ENCODE peak calls at places on chromosomes 6 and 20, in four cellular contexts. F is testis, B is OCI-LY7, I is left ventricle myocardium inferior. W is an unnamed sample.

GRCh38 chr6:154352898-154353585 is 3.6 kb downstream of the IPCEF1 start:
- DNase-seq in F (no peak), B (no peak), I (no peak), W (no peak)

GRCh38 chr6:109854541-109855308 is 123.4 kb upstream of the GPR6 start:
- DNase-seq in F (no peak), B (no peak), I (no peak), W (no peak)

GRCh38 chr20:2599265-2600060 is 53.0 kb upstream of the NOP56 start:
- DNase-seq in F (no peak), B (no peak), I (no peak), W (no peak)

GRCh38 chr20:19015326-19015725 is 197.1 kb upstream of the SLC24A3 start:
- DNase-seq in F (no peak), B (no peak), I (no peak), W (no peak)

GRCh38 chr6:169082093-169082492 is 171.6 kb downstream of the THBS2 start:
- DNase-seq in F (no peak), B (no peak), I (no peak), W (no peak)

GRCh38 chr6:41815587-41815986 is 28.1 kb downstream of the TOMM6 start:
- DNase-seq in F (no peak), B (no peak), I (no peak), W (no peak)

GRCh38 chr6:116385462-116385807 is 14.7 kb downstream of the DSE start:
- DNase-seq in F (no peak), B (no peak), I (no peak), W (no peak)

GRCh38 chr6:34150766-34151165 is 4.9 kb upstream of the GRM4 start:
- DNase-seq in F (no peak), B (no peak), I (no peak), W (no peak)

GRCh38 chr6:161788531-161788930 is 514.7 kb upstream of the AGPAT4 start:
- DNase-seq in F (no peak), B (no peak), I (no peak), W (no peak)

GRCh38 chr6:147154454-147154853 is 49.8 kb upstream of the STXBP5 start:
- DNase-seq in F (no peak), B (no peak), I (no peak), W (no peak)

GRCh38 chr20:16349518-16350295 is 223.5 kb downstream of the KIF16B start:
- DNase-seq in F (no peak), B (no peak), I (no peak), W (no peak)

GRCh38 chr6:14743126-14743464 is 502.8 kb upstream of the JARID2 start:
- DNase-seq in F (no peak), B (no peak), I (no peak), W (no peak)
- TF ChIP-seq CTCF in F (no peak), B (no peak), I (no peak), W (no peak)

DNA sequence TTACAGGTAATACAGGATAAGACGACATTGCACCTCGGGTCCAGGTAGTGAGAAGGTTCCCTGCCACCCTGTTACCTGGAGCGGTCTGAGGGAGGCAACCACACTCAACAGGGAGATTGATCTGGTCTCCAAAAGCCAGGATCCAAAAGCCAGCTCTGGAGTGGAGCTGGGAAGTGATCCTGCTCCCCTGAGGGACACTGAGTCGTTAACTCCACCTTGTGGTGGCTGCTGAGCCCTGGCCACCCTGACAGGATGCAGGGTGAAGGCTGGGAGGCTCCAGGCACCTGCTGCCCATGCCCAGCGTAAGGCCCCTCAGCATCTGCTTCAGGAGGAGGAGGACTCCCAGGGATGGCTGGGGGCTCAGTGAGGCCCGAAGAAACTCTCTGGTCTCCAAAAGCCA is 38.7 kb upstream of the SLC22A2 start:
- DNase-seq in F (no peak), B (no peak), I (no peak), W (no peak)
- TF ChIP-seq CTCF in F (no peak), B (no peak), I (no peak), W (no peak)

DNA sequence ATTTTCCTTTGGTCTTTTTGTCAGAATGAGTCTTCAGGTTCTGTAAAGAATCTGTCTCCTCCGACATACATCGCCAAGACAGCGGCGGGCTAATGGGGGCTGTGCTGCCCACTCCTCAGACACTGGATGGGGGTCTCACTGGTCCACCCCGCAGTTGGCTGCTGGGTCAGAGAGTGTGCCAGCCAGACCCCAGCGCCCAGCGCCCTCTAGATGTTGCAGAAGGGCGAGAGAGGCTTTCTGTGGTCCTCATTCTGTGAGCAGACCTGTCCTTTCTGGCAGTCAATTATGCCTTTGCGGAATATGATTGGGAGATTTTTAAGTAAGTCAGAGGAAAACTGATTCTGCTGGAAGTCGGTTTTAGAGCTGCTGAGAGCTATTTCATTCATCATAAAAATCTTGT is 7.8 kb upstream of the CCR6 start:
- DNase-seq in F (no peak), B (peak), I (no peak), W (no peak)
- TF ChIP-seq CTCF in F (no peak), B (peak), I (no peak), W (no peak)

DNA sequence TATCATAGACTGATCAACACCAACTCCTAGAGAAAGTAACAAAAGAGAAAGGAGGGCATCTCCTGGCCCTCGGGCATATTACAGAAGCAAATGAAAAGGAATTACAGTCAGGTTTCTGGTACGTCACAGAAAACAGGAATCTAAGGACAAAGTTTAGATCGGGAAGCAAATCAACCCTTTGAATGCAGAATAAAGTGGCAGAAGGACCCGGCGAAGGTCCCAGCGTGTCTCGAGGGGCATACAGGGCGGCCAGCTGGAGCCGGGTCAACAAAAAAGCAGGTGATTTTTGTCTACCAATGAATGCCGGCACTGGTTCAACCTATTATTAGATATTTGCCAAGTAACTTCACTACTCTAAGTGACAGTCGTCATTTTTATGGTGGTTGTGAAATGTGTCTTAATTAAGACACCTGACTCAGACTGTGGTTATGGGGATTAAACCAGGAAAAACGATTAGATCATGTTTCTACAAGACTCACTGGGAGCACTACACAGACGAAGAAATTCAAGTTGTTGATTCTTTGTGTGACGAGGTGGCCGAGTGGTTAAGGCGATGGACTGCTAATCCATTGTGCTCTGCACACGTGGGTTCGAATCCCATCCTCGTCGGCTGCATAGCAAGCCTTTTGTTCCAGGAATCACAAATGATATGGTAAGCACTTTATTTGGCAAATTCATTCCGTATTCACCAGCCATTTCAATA is 12.4 kb upstream of the ZSCAN9 start:
- DNase-seq in F (no peak), B (peak), I (no peak), W (peak)
- TF ChIP-seq CTCF in F (no peak), B (peak), I (no peak), W (no peak)